ENCODE peak calls at places on chromosome 11, in eight cellular contexts. E is GM23338, V is neural progenitor cell, A is HCT116, Z is PC-3, Y is hepatocyte, R is OCI-LY7, C is SK-N-SH. P is an unnamed sample.

GRCh38 chr11:116707250-116707649 is 65.5 kb downstream of the BUD13 start:
- DNase-seq in E (peak), V (no peak), A (no peak), Z (peak), Y (no peak), R (no peak), C (no peak), P (no peak)

GRCh38 chr11:44145011-44145777 is 49.7 kb downstream of the EXT2 start:
- DNase-seq in E (no peak), V (no peak), A (no peak), Z (peak), Y (no peak), R (no peak), C (no peak), P (no peak)

GRCh38 chr11:77126861-77127673 is 979 bp upstream of the MYO7A start:
- DNase-seq in E (peak), V (peak), A (no peak), Z (peak), Y (peak), R (peak), C (peak), P (peak)

GRCh38 chr11:122756417-122756816 is 81.9 kb upstream of the CRTAM start:
- DNase-seq in E (no peak), V (no peak), A (no peak), Z (no peak), Y (no peak), R (peak), C (no peak), P (peak)

GRCh38 chr11:86991341-86991740 is 36.1 kb upstream of the FZD4 start:
- DNase-seq in E (no peak), V (no peak), A (no peak), Z (no peak), Y (no peak), R (no peak), C (no peak), P (no peak)

GRCh38 chr11:75996523-75997272 is 181.7 kb downstream of the UVRAG start:
- DNase-seq in E (no peak), V (no peak), A (no peak), Z (no peak), Y (no peak), R (no peak), C (no peak), P (no peak)

GRCh38 chr11:69381681-69382130 is 87.8 kb downstream of the MYEOV start:
- DNase-seq in E (no peak), V (no peak), A (no peak), Z (no peak), Y (no peak), R (no peak), C (no peak), P (no peak)

GRCh38 chr11:9802291-9802861 is 138.5 kb downstream of the SWAP70 start:
- DNase-seq in E (peak), V (no peak), A (no peak), Z (no peak), Y (peak), R (peak), C (peak), P (no peak)

GRCh38 chr11:111602865-111603632 is 800 bp downstream of the SIK2 start:
- DNase-seq in E (peak), V (peak), A (no peak), Z (peak), Y (peak), R (peak), C (peak), P (peak)

GRCh38 chr11:2775083-2775625 is 75.4 kb upstream of the KCNQ1OT1 start:
- DNase-seq in E (no peak), V (no peak), A (no peak), Z (no peak), Y (no peak), R (no peak), C (no peak), P (peak)

GRCh38 chr11:121740902-121741301 is 288.1 kb upstream of the SORL1-AS1 start:
- DNase-seq in E (no peak), V (no peak), A (no peak), Z (no peak), Y (no peak), R (no peak), C (no peak), P (no peak)

GRCh38 chr11:69297225-69297925 is 3.4 kb downstream of the MYEOV start:
- DNase-seq in E (no peak), V (peak), A (peak), Z (peak), Y (peak), R (peak), C (peak), P (peak)

GRCh38 chr11:131462622-131463021 is 92.2 kb downstream of the NTM start:
- DNase-seq in E (no peak), V (no peak), A (no peak), Z (no peak), Y (no peak), R (no peak), C (no peak), P (no peak)

GRCh38 chr11:106524446-106524845 is 447.0 kb downstream of the AASDHPPT start:
- DNase-seq in E (no peak), V (no peak), A (no peak), Z (no peak), Y (no peak), R (no peak), C (no peak), P (no peak)

GRCh38 chr11:30107899-30108298 is 91.1 kb upstream of the KCNA4 start:
- DNase-seq in E (no peak), V (no peak), A (no peak), Z (peak), Y (peak), R (no peak), C (no peak), P (no peak)

GRCh38 chr11:121385693-121386092 is 66.4 kb upstream of the SORL1 start:
- DNase-seq in E (no peak), V (no peak), A (no peak), Z (no peak), Y (no peak), R (peak), C (no peak), P (no peak)

GRCh38 chr11:46333129-46333947 is 13.9 kb upstream of the DGKZ start:
- DNase-seq in E (peak), V (peak), A (no peak), Z (no peak), Y (no peak), R (no peak), C (peak), P (no peak)

GRCh38 chr11:117983163-117983475 is 3.1 kb upstream of the IL10RA start:
- DNase-seq in E (no peak), V (no peak), A (no peak), Z (no peak), Y (no peak), R (no peak), C (no peak), P (no peak)

GRCh38 chr11:111229604-111230003 is 15.9 kb upstream of the POU2AF2 start:
- DNase-seq in E (no peak), V (no peak), A (no peak), Z (no peak), Y (no peak), R (no peak), C (no peak), P (no peak)

GRCh38 chr11:70570693-70571395 is 172.5 kb downstream of the CTTN start:
- DNase-seq in E (no peak), V (no peak), A (no peak), Z (no peak), Y (no peak), R (no peak), C (no peak), P (no peak)

GRCh38 chr11:10305262-10305963 is 540 bp downstream of the ADM start:
- DNase-seq in E (peak), V (peak), A (no peak), Z (peak), Y (peak), R (no peak), C (peak), P (peak)

GRCh38 chr11:122140535-122140934 is 24.5 kb upstream of the BLID start:
- DNase-seq in E (no peak), V (no peak), A (no peak), Z (peak), Y (no peak), R (no peak), C (no peak), P (no peak)

GRCh38 chr11:71466358-71466757 is 13.4 kb downstream of the NADSYN1 start:
- DNase-seq in E (no peak), V (no peak), A (no peak), Z (no peak), Y (no peak), R (no peak), C (no peak), P (no peak)

GRCh38 chr11:5274340-5274739 is 4.6 kb upstream of the HBE1 start:
- DNase-seq in E (no peak), V (no peak), A (no peak), Z (no peak), Y (no peak), R (no peak), C (no peak), P (no peak)

GRCh38 chr11:10225553-10225952 is 68.5 kb downstream of the SBF2 start:
- DNase-seq in E (no peak), V (no peak), A (no peak), Z (no peak), Y (no peak), R (no peak), C (no peak), P (no peak)

GRCh38 chr11:134789104-134789503 is 377.1 kb upstream of the B3GAT1 start:
- DNase-seq in E (no peak), V (no peak), A (no peak), Z (no peak), Y (no peak), R (no peak), C (no peak), P (no peak)

GRCh38 chr11:102580185-102580951 is 44.8 kb downstream of the MMP20 start:
- DNase-seq in E (no peak), V (no peak), A (no peak), Z (peak), Y (no peak), R (no peak), C (no peak), P (no peak)

GRCh38 chr11:2792376-2793250 is 92.8 kb upstream of the KCNQ1OT1 start:
- DNase-seq in E (peak), V (no peak), A (no peak), Z (peak), Y (no peak), R (no peak), C (no peak), P (no peak)

GRCh38 chr11:90764691-90765090 is 541.8 kb upstream of the CHORDC1 start:
- DNase-seq in E (no peak), V (no peak), A (no peak), Z (no peak), Y (no peak), R (no peak), C (no peak), P (no peak)

GRCh38 chr11:79363261-79363660 is 77.6 kb downstream of the TENM4 start:
- DNase-seq in E (no peak), V (no peak), A (no peak), Z (no peak), Y (no peak), R (no peak), C (no peak), P (no peak)
- TF ChIP-seq CTCF in E (no peak), V (no peak), A (no peak), Z (no peak), Y (no peak), R (no peak), C (no peak), P (no peak)

DNA sequence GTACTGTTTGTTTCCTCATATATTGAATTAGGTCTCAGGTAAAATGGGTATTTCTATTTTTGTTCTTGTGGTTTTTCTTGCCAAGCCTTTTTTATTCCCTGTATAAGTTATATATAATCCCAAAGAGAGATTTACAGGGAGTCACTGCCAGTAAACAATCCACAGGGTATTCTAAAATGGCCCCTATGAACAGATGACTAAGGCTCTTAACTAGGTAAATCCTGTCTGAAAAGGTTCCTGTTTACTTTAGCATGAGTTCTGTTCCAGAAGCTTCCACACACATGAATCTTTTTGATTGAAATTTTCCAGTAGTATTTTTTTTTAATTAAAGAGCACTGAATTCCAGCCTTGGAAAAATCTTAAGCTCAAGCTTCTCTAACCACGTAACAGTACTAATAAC is 552.8 kb upstream of the CCDC179 start:
- DNase-seq in E (no peak), V (no peak), A (no peak), Z (peak), Y (no peak), R (no peak), C (no peak), P (no peak)
- TF ChIP-seq EZH2phosphoT487 in E (no peak), V (no peak), A (no peak), Z (no peak), Y (no peak), R (no peak), C (no peak), P (no peak)

DNA sequence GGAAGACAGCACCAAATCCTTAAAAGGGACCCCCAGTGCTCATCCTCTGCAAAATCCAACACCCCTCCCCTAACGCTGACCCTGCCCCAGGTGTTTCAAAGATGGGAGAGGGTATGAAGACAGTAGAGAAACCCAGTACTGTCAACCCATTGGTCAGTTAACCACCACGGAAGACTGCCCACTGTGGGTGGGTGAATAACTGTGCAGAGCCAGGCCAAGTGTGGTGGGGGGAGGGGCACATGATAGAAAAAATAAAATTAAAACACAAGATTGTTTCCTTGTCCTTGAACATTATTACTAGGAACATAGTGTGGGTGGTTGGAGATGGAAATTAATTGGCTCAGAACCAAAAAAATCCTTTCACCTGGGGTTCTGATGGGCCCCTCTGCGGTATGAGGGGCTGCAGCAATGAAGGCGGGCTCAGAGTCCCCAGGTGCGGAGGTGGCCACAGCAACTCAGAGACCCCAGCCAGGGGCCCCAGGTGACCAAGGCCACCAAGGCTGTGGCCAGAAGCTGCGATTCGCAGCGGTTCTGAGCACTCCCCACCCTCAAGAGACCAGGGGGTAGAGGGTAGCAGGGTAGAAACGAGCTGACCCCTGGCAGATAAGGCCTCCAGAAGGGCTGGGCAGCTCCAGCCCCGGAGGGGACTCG is 1.1 kb downstream of the TNKS1BP1 start:
- DNase-seq in E (no peak), V (no peak), A (no peak), Z (no peak), Y (peak), R (no peak), C (no peak), P (no peak)
- TF ChIP-seq CTCF in E (no peak), V (no peak), A (peak), Z (no peak), Y (no peak), R (no peak), C (peak), P (no peak)

GRCh38 chr11:74647831-74648230 is 55.4 kb downstream of the POLD3 start:
- DNase-seq in E (no peak), V (no peak), A (no peak), Z (no peak), Y (no peak), R (no peak), C (no peak), P (no peak)

GRCh38 chr11:74646964-74647363 is 54.6 kb downstream of the POLD3 start:
- DNase-seq in E (peak), V (peak), A (no peak), Z (no peak), Y (no peak), R (no peak), C (no peak), P (no peak)

GRCh38 chr11:74647404-74647803 is 55.0 kb downstream of the POLD3 start:
- DNase-seq in E (no peak), V (no peak), A (no peak), Z (no peak), Y (no peak), R (no peak), C (no peak), P (no peak)

GRCh38 chr11:74648894-74649293 is 56.5 kb downstream of the POLD3 start:
- DNase-seq in E (no peak), V (no peak), A (no peak), Z (no peak), Y (no peak), R (no peak), C (no peak), P (no peak)

GRCh38 chr11:74650498-74650897 is 58.1 kb downstream of the POLD3 start:
- DNase-seq in E (no peak), V (no peak), A (no peak), Z (no peak), Y (no peak), R (no peak), C (no peak), P (no peak)
- TF ChIP-seq EZH2phosphoT487 in E (no peak), V (no peak), A (no peak), Z (no peak), Y (no peak), R (no peak), C (no peak), P (no peak)

DNA sequence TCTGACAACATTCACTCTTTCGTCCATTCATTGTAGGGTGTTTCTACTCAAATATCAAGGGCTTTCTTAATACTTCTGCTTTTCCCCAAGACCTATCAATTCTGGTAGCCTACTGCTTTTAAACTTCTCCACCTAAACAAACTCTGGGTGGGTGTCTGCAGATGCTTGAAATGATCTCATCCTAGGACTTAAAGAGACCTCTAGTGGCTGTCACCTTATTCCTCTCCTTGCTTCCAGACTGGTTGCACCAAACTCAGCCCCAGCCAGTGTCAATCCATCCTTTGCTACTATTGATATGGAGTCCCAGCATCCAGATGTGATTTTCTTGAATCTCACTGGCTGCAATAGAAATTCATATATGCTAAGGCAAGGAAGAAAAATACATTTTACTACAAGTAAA is 274.7 kb downstream of the NXPE2 start:
- DNase-seq in E (peak), V (peak), A (no peak), Z (no peak), Y (peak), R (peak), C (peak), P (no peak)
- TF ChIP-seq CTCF in E (peak), V (peak), A (no peak), Z (no peak), Y (peak), R (peak), C (no peak), P (no peak)

GRCh38 chr11:64787526-64788320 is 9.4 kb upstream of the SF1 start:
- DNase-seq in E (peak), V (peak), A (no peak), Z (peak), Y (peak), R (peak), C (peak), P (peak)
- TF ChIP-seq EZH2phosphoT487 in E (no peak), V (no peak), A (no peak), Z (no peak), Y (no peak), R (no peak), C (no peak), P (no peak)

GRCh38 chr11:468036-468435 is 18.0 kb downstream of the PTDSS2 start:
- DNase-seq in E (no peak), V (no peak), A (no peak), Z (no peak), Y (no peak), R (no peak), C (peak), P (no peak)

GRCh38 chr11:472272-472671 is 22.2 kb downstream of the PTDSS2 start:
- DNase-seq in E (peak), V (no peak), A (no peak), Z (no peak), Y (no peak), R (no peak), C (peak), P (no peak)

GRCh38 chr11:468493-468892 is 18.4 kb downstream of the PTDSS2 start:
- DNase-seq in E (peak), V (no peak), A (no peak), Z (no peak), Y (no peak), R (no peak), C (no peak), P (no peak)

GRCh38 chr11:471468-472145 is 21.5 kb downstream of the PTDSS2 start:
- DNase-seq in E (no peak), V (no peak), A (no peak), Z (no peak), Y (no peak), R (no peak), C (no peak), P (no peak)

GRCh38 chr11:469684-470667 is 19.9 kb downstream of the PTDSS2 start:
- DNase-seq in E (no peak), V (no peak), A (no peak), Z (peak), Y (peak), R (no peak), C (peak), P (no peak)
- TF ChIP-seq CTCF in E (no peak), V (no peak), A (no peak), Z (peak), Y (peak), R (no peak), C (no peak), P (no peak)

GRCh38 chr11:126393143-126393542 is 37.7 kb downstream of the ST3GAL4 start:
- DNase-seq in E (no peak), V (no peak), A (no peak), Z (no peak), Y (no peak), R (no peak), C (no peak), P (no peak)
- TF ChIP-seq EZH2phosphoT487 in E (no peak), V (no peak), A (no peak), Z (no peak), Y (no peak), R (no peak), C (no peak), P (no peak)

GRCh38 chr11:65100674-65101350 is 4.8 kb downstream of the VPS51 start:
- DNase-seq in E (no peak), V (no peak), A (no peak), Z (no peak), Y (no peak), R (no peak), C (no peak), P (no peak)
- TF ChIP-seq CTCF in E (peak), V (no peak), A (peak), Z (peak), Y (no peak), R (peak), C (peak), P (peak)

DNA sequence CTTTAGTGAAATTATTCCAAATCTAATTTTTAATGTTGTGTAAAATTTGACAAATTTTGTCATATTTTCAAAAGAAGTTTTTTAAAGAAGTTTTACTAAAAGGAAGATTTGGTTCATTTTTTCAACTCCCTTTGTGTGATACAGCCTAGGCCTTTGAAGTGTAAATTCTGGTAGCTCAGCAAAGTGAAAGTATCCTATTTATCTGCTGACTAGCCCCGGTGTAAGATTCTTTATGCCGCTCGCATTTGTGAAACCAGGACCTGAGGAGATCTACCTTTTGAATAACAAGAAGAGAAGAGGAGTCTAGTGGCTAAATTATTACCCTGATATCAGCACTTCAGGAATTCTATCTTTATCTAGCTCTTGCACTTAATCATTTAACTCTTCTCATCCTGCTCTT is 177.4 kb downstream of the JRKL start:
- DNase-seq in E (peak), V (peak), A (no peak), Z (no peak), Y (no peak), R (no peak), C (no peak), P (peak)
- TF ChIP-seq EZH2phosphoT487 in E (no peak), V (no peak), A (no peak), Z (no peak), Y (no peak), R (no peak), C (no peak), P (no peak)

P was measured in MM.1S.